ENCODE peak calls at places on chromosomes 6 and 20, in ten cellular contexts. N, Y, B, H, E, Z, L, A, O and D are unnamed samples.
A peak's percentile ranks its signal among the peaks of the same experiment; 100 is the strongest.

GRCh38 chr6:82040405-82041221 is 206.9 kb downstream of the IBTK start:
- DNase-seq in L (peak; percentile 52), H (no peak), O (no peak), B (peak; percentile 55), N (peak; percentile 49), Z (peak; percentile 15), Y (peak; percentile 40), A (peak; percentile 25), E (peak; percentile 68), D (peak; percentile 24)

GRCh38 chr6:135498178-135498841 is 770 bp upstream of the AHI1 start:
- DNase-seq in A (peak; percentile 76), N (peak; percentile 82), L (peak; percentile 71), O (peak; percentile 56), Z (peak; percentile 55), H (peak; percentile 38), B (peak; percentile 87), Y (peak; percentile 93), E (peak; percentile 69), D (peak; percentile 69)

GRCh38 chr6:70669133-70669532 is 1.4 kb downstream of the SMAP1 start:
- DNase-seq in A (no peak), H (no peak), O (no peak), B (peak; percentile 64), Z (no peak), Y (no peak), N (peak; percentile 76), E (peak; percentile 68), L (peak; percentile 40), D (peak; percentile 8)

GRCh38 chr20:1861347-1861987 is 33.7 kb upstream of the SIRPA start:
- DNase-seq in H (no peak), Z (peak; percentile 77), L (no peak), E (no peak), A (no peak), Y (peak; percentile 78), N (peak; percentile 52), B (no peak), O (no peak), D (no peak)

GRCh38 chr6:146887447-146888077 is 288.8 kb downstream of the ADGB start:
- DNase-seq in Z (no peak), H (no peak), L (no peak), N (no peak), O (no peak), A (no peak), Y (no peak), E (peak; percentile 8), B (peak; percentile 21), D (no peak)

GRCh38 chr20:49874601-49875116 is 40.7 kb downstream of the SPATA2 start:
- DNase-seq in N (no peak), E (no peak), B (no peak), A (no peak), H (no peak), Y (no peak), L (no peak), Z (no peak), O (no peak), D (no peak)

GRCh38 chr20:3330046-3330741 is 77.3 kb downstream of the DNAAF9 start:
- DNase-seq in Y (no peak), A (no peak), E (peak; percentile 19), B (no peak), Z (no peak), H (no peak), N (no peak), L (no peak), O (no peak), D (no peak)

GRCh38 chr20:62860924-62861691 is 514 bp downstream of the TCFL5 start:
- DNase-seq in A (no peak), O (peak; percentile 45), B (peak; percentile 38), H (no peak), Y (no peak), Z (no peak), L (no peak), E (no peak), N (no peak), D (peak; percentile 45)

GRCh38 chr20:4973330-4974097 is 27.8 kb downstream of the SLC23A2 start:
- DNase-seq in Z (no peak), A (peak; percentile 71), O (no peak), B (peak; percentile 21), Y (peak; percentile 68), L (no peak), E (no peak), H (no peak), N (peak; percentile 50), D (peak; percentile 39)

GRCh38 chr6:5119090-5119951 is 34.2 kb downstream of the PPP1R3G start:
- DNase-seq in Y (no peak), N (no peak), E (no peak), Z (no peak), O (no peak), B (no peak), H (no peak), A (no peak), L (no peak), D (no peak)

GRCh38 chr6:100078509-100078908 is 84.5 kb upstream of the MCHR2 start:
- DNase-seq in N (peak; percentile 37), E (peak; percentile 71), H (no peak), O (no peak), Y (no peak), A (peak; percentile 15), Z (no peak), B (peak; percentile 63), L (no peak), D (peak; percentile 2)

GRCh38 chr6:106685833-106686232 is 56.5 kb downstream of the QRSL1 start:
- DNase-seq in N (peak; percentile 52), O (no peak), B (peak; percentile 28), A (no peak), Z (no peak), E (peak; percentile 62), H (no peak), L (no peak), Y (no peak), D (no peak)

GRCh38 chr6:80272988-80273387 is 166.5 kb downstream of the BCKDHB start:
- DNase-seq in Z (no peak), Y (no peak), O (no peak), B (no peak), L (no peak), N (no peak), H (no peak), A (no peak), E (no peak), D (no peak)

GRCh38 chr6:159819932-159820640 is 20.0 kb downstream of the PNLDC1 start:
- DNase-seq in N (no peak), A (no peak), H (no peak), O (peak; percentile 4), Z (no peak), B (no peak), Y (no peak), L (no peak), E (no peak), D (peak; percentile 54)